ENCODE peak calls at places on chromosome 10, in nine cellular contexts. One of them, this sample, is unnamed.

GRCh38 chr10:88227342-88228018 is 355.6 kb downstream of the RNLS start:
- DNase-seq in epithelial cell of esophagus: no peak
- DNase-seq in left ventricle myocardium superior: peak; percentile 41
- DNase-seq in GM10248: no peak
- DNase-seq in WTC11: no peak
- DNase-seq in stimulated activated CD4-positive, alpha-beta T cell treated with anti-CD3 and anti-CD28 coated beads, Interleukin-2, amount 100 ng/mL, for 48 hours: no peak
- DNase-seq in activated CD4-positive, alpha-beta T cell treated with anti-CD3 and anti-CD28 coated beads, Interleukin-2, amount 50 U/mL, for 24 hours: no peak
- DNase-seq in CD8-positive, alpha-beta T cell: no peak
- DNase-seq in activated T-helper 1 cell treated with anti-CD3 and anti-CD28 coated beads, Interleukin-2, amount 50 U/mL, for 16 hours: no peak
- DNase-seq in this sample: no peak

GRCh38 chr10:93541402-93542357 is 24.8 kb upstream of the FFAR4 start:
- DNase-seq in epithelial cell of esophagus: peak; percentile 53
- DNase-seq in left ventricle myocardium superior: peak; percentile 57
- DNase-seq in GM10248: no peak
- DNase-seq in WTC11: peak; percentile 74
- DNase-seq in stimulated activated CD4-positive, alpha-beta T cell treated with anti-CD3 and anti-CD28 coated beads, Interleukin-2, amount 100 ng/mL, for 48 hours: peak; percentile 37
- DNase-seq in activated CD4-positive, alpha-beta T cell treated with anti-CD3 and anti-CD28 coated beads, Interleukin-2, amount 50 U/mL, for 24 hours: no peak
- DNase-seq in CD8-positive, alpha-beta T cell: no peak
- DNase-seq in activated T-helper 1 cell treated with anti-CD3 and anti-CD28 coated beads, Interleukin-2, amount 50 U/mL, for 16 hours: no peak
- DNase-seq in this sample: no peak

GRCh38 chr10:124025638-124026336 is 67.6 kb downstream of the CHST15 start:
- DNase-seq in epithelial cell of esophagus: no peak
- DNase-seq in left ventricle myocardium superior: peak; percentile 2
- DNase-seq in GM10248: no peak
- DNase-seq in WTC11: no peak
- DNase-seq in stimulated activated CD4-positive, alpha-beta T cell treated with anti-CD3 and anti-CD28 coated beads, Interleukin-2, amount 100 ng/mL, for 48 hours: no peak
- DNase-seq in activated CD4-positive, alpha-beta T cell treated with anti-CD3 and anti-CD28 coated beads, Interleukin-2, amount 50 U/mL, for 24 hours: no peak
- DNase-seq in CD8-positive, alpha-beta T cell: no peak
- DNase-seq in activated T-helper 1 cell treated with anti-CD3 and anti-CD28 coated beads, Interleukin-2, amount 50 U/mL, for 16 hours: no peak
- DNase-seq in this sample: peak; percentile 67

GRCh38 chr10:86344281-86344680 is 22.3 kb downstream of the GRID1 start:
- DNase-seq in epithelial cell of esophagus: no peak
- DNase-seq in left ventricle myocardium superior: no peak
- DNase-seq in GM10248: no peak
- DNase-seq in WTC11: no peak
- DNase-seq in stimulated activated CD4-positive, alpha-beta T cell treated with anti-CD3 and anti-CD28 coated beads, Interleukin-2, amount 100 ng/mL, for 48 hours: no peak
- DNase-seq in activated CD4-positive, alpha-beta T cell treated with anti-CD3 and anti-CD28 coated beads, Interleukin-2, amount 50 U/mL, for 24 hours: no peak
- DNase-seq in CD8-positive, alpha-beta T cell: no peak
- DNase-seq in activated T-helper 1 cell treated with anti-CD3 and anti-CD28 coated beads, Interleukin-2, amount 50 U/mL, for 16 hours: no peak
- DNase-seq in this sample: peak; percentile 56

GRCh38 chr10:50992356-50992866 is 81.9 kb upstream of the PRKG1 start:
- DNase-seq in epithelial cell of esophagus: no peak
- DNase-seq in left ventricle myocardium superior: peak; percentile 33
- DNase-seq in GM10248: no peak
- DNase-seq in WTC11: peak; percentile 20
- DNase-seq in stimulated activated CD4-positive, alpha-beta T cell treated with anti-CD3 and anti-CD28 coated beads, Interleukin-2, amount 100 ng/mL, for 48 hours: no peak
- DNase-seq in activated CD4-positive, alpha-beta T cell treated with anti-CD3 and anti-CD28 coated beads, Interleukin-2, amount 50 U/mL, for 24 hours: no peak
- DNase-seq in CD8-positive, alpha-beta T cell: no peak
- DNase-seq in activated T-helper 1 cell treated with anti-CD3 and anti-CD28 coated beads, Interleukin-2, amount 50 U/mL, for 16 hours: no peak
- DNase-seq in this sample: peak; percentile 56

GRCh38 chr10:132486539-132487121 is 51.0 kb upstream of the INPP5A start:
- DNase-seq in epithelial cell of esophagus: no peak
- DNase-seq in left ventricle myocardium superior: no peak
- DNase-seq in GM10248: no peak
- DNase-seq in WTC11: peak; percentile 18
- DNase-seq in stimulated activated CD4-positive, alpha-beta T cell treated with anti-CD3 and anti-CD28 coated beads, Interleukin-2, amount 100 ng/mL, for 48 hours: no peak
- DNase-seq in activated CD4-positive, alpha-beta T cell treated with anti-CD3 and anti-CD28 coated beads, Interleukin-2, amount 50 U/mL, for 24 hours: no peak
- DNase-seq in CD8-positive, alpha-beta T cell: no peak
- DNase-seq in activated T-helper 1 cell treated with anti-CD3 and anti-CD28 coated beads, Interleukin-2, amount 50 U/mL, for 16 hours: no peak
- DNase-seq in this sample: peak; percentile 61

GRCh38 chr10:11197854-11198253 is 180.2 kb downstream of the CELF2 start:
- DNase-seq in epithelial cell of esophagus: no peak
- DNase-seq in left ventricle myocardium superior: no peak
- DNase-seq in GM10248: no peak
- DNase-seq in WTC11: no peak
- DNase-seq in stimulated activated CD4-positive, alpha-beta T cell treated with anti-CD3 and anti-CD28 coated beads, Interleukin-2, amount 100 ng/mL, for 48 hours: no peak
- DNase-seq in activated CD4-positive, alpha-beta T cell treated with anti-CD3 and anti-CD28 coated beads, Interleukin-2, amount 50 U/mL, for 24 hours: no peak
- DNase-seq in CD8-positive, alpha-beta T cell: no peak
- DNase-seq in activated T-helper 1 cell treated with anti-CD3 and anti-CD28 coated beads, Interleukin-2, amount 50 U/mL, for 16 hours: no peak
- DNase-seq in this sample: no peak

GRCh38 chr10:43262902-43263466 is 3.9 kb downstream of the RASGEF1A start:
- DNase-seq in epithelial cell of esophagus: no peak
- DNase-seq in left ventricle myocardium superior: no peak
- DNase-seq in GM10248: peak; percentile 25
- DNase-seq in WTC11: peak; percentile 9
- DNase-seq in stimulated activated CD4-positive, alpha-beta T cell treated with anti-CD3 and anti-CD28 coated beads, Interleukin-2, amount 100 ng/mL, for 48 hours: no peak
- DNase-seq in activated CD4-positive, alpha-beta T cell treated with anti-CD3 and anti-CD28 coated beads, Interleukin-2, amount 50 U/mL, for 24 hours: no peak
- DNase-seq in CD8-positive, alpha-beta T cell: no peak
- DNase-seq in activated T-helper 1 cell treated with anti-CD3 and anti-CD28 coated beads, Interleukin-2, amount 50 U/mL, for 16 hours: no peak
- DNase-seq in this sample: no peak

GRCh38 chr10:61750943-61751471 is 88.3 kb downstream of the CABCOCO1 start:
- DNase-seq in epithelial cell of esophagus: peak; percentile 79
- DNase-seq in left ventricle myocardium superior: peak; percentile 67
- DNase-seq in GM10248: peak; percentile 53
- DNase-seq in WTC11: peak; percentile 79
- DNase-seq in stimulated activated CD4-positive, alpha-beta T cell treated with anti-CD3 and anti-CD28 coated beads, Interleukin-2, amount 100 ng/mL, for 48 hours: peak; percentile 66
- DNase-seq in activated CD4-positive, alpha-beta T cell treated with anti-CD3 and anti-CD28 coated beads, Interleukin-2, amount 50 U/mL, for 24 hours: peak; percentile 27
- DNase-seq in CD8-positive, alpha-beta T cell: peak; percentile 64
- DNase-seq in activated T-helper 1 cell treated with anti-CD3 and anti-CD28 coated beads, Interleukin-2, amount 50 U/mL, for 16 hours: peak; percentile 38
- DNase-seq in this sample: peak; percentile 86

GRCh38 chr10:125340871-125341270 is 180.5 kb upstream of the CTBP2 start:
- DNase-seq in epithelial cell of esophagus: peak; percentile 41
- DNase-seq in left ventricle myocardium superior: no peak
- DNase-seq in GM10248: no peak
- DNase-seq in WTC11: no peak
- DNase-seq in stimulated activated CD4-positive, alpha-beta T cell treated with anti-CD3 and anti-CD28 coated beads, Interleukin-2, amount 100 ng/mL, for 48 hours: no peak
- DNase-seq in activated CD4-positive, alpha-beta T cell treated with anti-CD3 and anti-CD28 coated beads, Interleukin-2, amount 50 U/mL, for 24 hours: no peak
- DNase-seq in CD8-positive, alpha-beta T cell: no peak
- DNase-seq in activated T-helper 1 cell treated with anti-CD3 and anti-CD28 coated beads, Interleukin-2, amount 50 U/mL, for 16 hours: no peak
- DNase-seq in this sample: no peak

GRCh38 chr10:125149278-125150047 is 10.9 kb downstream of the CTBP2 start:
- DNase-seq in epithelial cell of esophagus: peak; percentile 88
- DNase-seq in left ventricle myocardium superior: peak; percentile 62
- DNase-seq in GM10248: no peak
- DNase-seq in WTC11: no peak
- DNase-seq in stimulated activated CD4-positive, alpha-beta T cell treated with anti-CD3 and anti-CD28 coated beads, Interleukin-2, amount 100 ng/mL, for 48 hours: no peak
- DNase-seq in activated CD4-positive, alpha-beta T cell treated with anti-CD3 and anti-CD28 coated beads, Interleukin-2, amount 50 U/mL, for 24 hours: no peak
- DNase-seq in CD8-positive, alpha-beta T cell: no peak
- DNase-seq in activated T-helper 1 cell treated with anti-CD3 and anti-CD28 coated beads, Interleukin-2, amount 50 U/mL, for 16 hours: no peak
- DNase-seq in this sample: no peak

GRCh38 chr10:18158698-18159342 is 18.6 kb downstream of the CACNB2 start:
- DNase-seq in epithelial cell of esophagus: no peak
- DNase-seq in left ventricle myocardium superior: no peak
- DNase-seq in GM10248: no peak
- DNase-seq in WTC11: no peak
- DNase-seq in stimulated activated CD4-positive, alpha-beta T cell treated with anti-CD3 and anti-CD28 coated beads, Interleukin-2, amount 100 ng/mL, for 48 hours: no peak
- DNase-seq in activated CD4-positive, alpha-beta T cell treated with anti-CD3 and anti-CD28 coated beads, Interleukin-2, amount 50 U/mL, for 24 hours: no peak
- DNase-seq in CD8-positive, alpha-beta T cell: no peak
- DNase-seq in activated T-helper 1 cell treated with anti-CD3 and anti-CD28 coated beads, Interleukin-2, amount 50 U/mL, for 16 hours: no peak
- DNase-seq in this sample: no peak

GRCh38 chr10:76205361-76205760 is 773.9 kb downstream of the LRMDA start:
- DNase-seq in epithelial cell of esophagus: peak; percentile 12
- DNase-seq in left ventricle myocardium superior: no peak
- DNase-seq in GM10248: no peak
- DNase-seq in WTC11: no peak
- DNase-seq in stimulated activated CD4-positive, alpha-beta T cell treated with anti-CD3 and anti-CD28 coated beads, Interleukin-2, amount 100 ng/mL, for 48 hours: no peak
- DNase-seq in activated CD4-positive, alpha-beta T cell treated with anti-CD3 and anti-CD28 coated beads, Interleukin-2, amount 50 U/mL, for 24 hours: no peak
- DNase-seq in CD8-positive, alpha-beta T cell: no peak
- DNase-seq in activated T-helper 1 cell treated with anti-CD3 and anti-CD28 coated beads, Interleukin-2, amount 50 U/mL, for 16 hours: no peak
- DNase-seq in this sample: no peak

GRCh38 chr10:4867520-4868356 is 41.7 kb downstream of the AKR1E2 start:
- DNase-seq in epithelial cell of esophagus: no peak
- DNase-seq in left ventricle myocardium superior: no peak
- DNase-seq in GM10248: no peak
- DNase-seq in WTC11: no peak
- DNase-seq in stimulated activated CD4-positive, alpha-beta T cell treated with anti-CD3 and anti-CD28 coated beads, Interleukin-2, amount 100 ng/mL, for 48 hours: no peak
- DNase-seq in activated CD4-positive, alpha-beta T cell treated with anti-CD3 and anti-CD28 coated beads, Interleukin-2, amount 50 U/mL, for 24 hours: no peak
- DNase-seq in CD8-positive, alpha-beta T cell: no peak
- DNase-seq in activated T-helper 1 cell treated with anti-CD3 and anti-CD28 coated beads, Interleukin-2, amount 50 U/mL, for 16 hours: no peak
- DNase-seq in this sample: no peak

GRCh38 chr10:102657984-102658724 is 13.9 kb downstream of the TRIM8 start:
- DNase-seq in epithelial cell of esophagus: peak; percentile 33
- DNase-seq in left ventricle myocardium superior: peak; percentile 45
- DNase-seq in GM10248: no peak
- DNase-seq in WTC11: no peak
- DNase-seq in stimulated activated CD4-positive, alpha-beta T cell treated with anti-CD3 and anti-CD28 coated beads, Interleukin-2, amount 100 ng/mL, for 48 hours: no peak
- DNase-seq in activated CD4-positive, alpha-beta T cell treated with anti-CD3 and anti-CD28 coated beads, Interleukin-2, amount 50 U/mL, for 24 hours: no peak
- DNase-seq in CD8-positive, alpha-beta T cell: no peak
- DNase-seq in activated T-helper 1 cell treated with anti-CD3 and anti-CD28 coated beads, Interleukin-2, amount 50 U/mL, for 16 hours: no peak
- DNase-seq in this sample: peak; percentile 76

GRCh38 chr10:72311667-72312066 is 37.9 kb downstream of the DDIT4 start:
- DNase-seq in epithelial cell of esophagus: no peak
- DNase-seq in left ventricle myocardium superior: no peak
- DNase-seq in GM10248: no peak
- DNase-seq in WTC11: no peak
- DNase-seq in stimulated activated CD4-positive, alpha-beta T cell treated with anti-CD3 and anti-CD28 coated beads, Interleukin-2, amount 100 ng/mL, for 48 hours: no peak
- DNase-seq in activated CD4-positive, alpha-beta T cell treated with anti-CD3 and anti-CD28 coated beads, Interleukin-2, amount 50 U/mL, for 24 hours: no peak
- DNase-seq in CD8-positive, alpha-beta T cell: no peak
- DNase-seq in activated T-helper 1 cell treated with anti-CD3 and anti-CD28 coated beads, Interleukin-2, amount 50 U/mL, for 16 hours: no peak
- DNase-seq in this sample: peak; percentile 58

GRCh38 chr10:102729090-102730026 is 14.4 kb upstream of the WBP1L start:
- DNase-seq in epithelial cell of esophagus: peak; percentile 75
- DNase-seq in left ventricle myocardium superior: peak; percentile 93
- DNase-seq in GM10248: peak; percentile 77
- DNase-seq in WTC11: peak; percentile 94
- DNase-seq in stimulated activated CD4-positive, alpha-beta T cell treated with anti-CD3 and anti-CD28 coated beads, Interleukin-2, amount 100 ng/mL, for 48 hours: peak; percentile 51
- DNase-seq in activated CD4-positive, alpha-beta T cell treated with anti-CD3 and anti-CD28 coated beads, Interleukin-2, amount 50 U/mL, for 24 hours: peak; percentile 28
- DNase-seq in CD8-positive, alpha-beta T cell: peak; percentile 40
- DNase-seq in activated T-helper 1 cell treated with anti-CD3 and anti-CD28 coated beads, Interleukin-2, amount 50 U/mL, for 16 hours: peak; percentile 15
- DNase-seq in this sample: peak; percentile 93

GRCh38 chr10:76352300-76352699 is 920.9 kb downstream of the LRMDA start:
- DNase-seq in epithelial cell of esophagus: peak; percentile 94
- DNase-seq in left ventricle myocardium superior: no peak
- DNase-seq in GM10248: no peak
- DNase-seq in WTC11: no peak
- DNase-seq in stimulated activated CD4-positive, alpha-beta T cell treated with anti-CD3 and anti-CD28 coated beads, Interleukin-2, amount 100 ng/mL, for 48 hours: no peak
- DNase-seq in activated CD4-positive, alpha-beta T cell treated with anti-CD3 and anti-CD28 coated beads, Interleukin-2, amount 50 U/mL, for 24 hours: no peak
- DNase-seq in CD8-positive, alpha-beta T cell: no peak
- DNase-seq in activated T-helper 1 cell treated with anti-CD3 and anti-CD28 coated beads, Interleukin-2, amount 50 U/mL, for 16 hours: no peak
- DNase-seq in this sample: no peak

GRCh38 chr10:57593983-57594573 is 673.6 kb downstream of the IPMK start:
- DNase-seq in epithelial cell of esophagus: no peak
- DNase-seq in left ventricle myocardium superior: no peak
- DNase-seq in GM10248: no peak
- DNase-seq in WTC11: no peak
- DNase-seq in stimulated activated CD4-positive, alpha-beta T cell treated with anti-CD3 and anti-CD28 coated beads, Interleukin-2, amount 100 ng/mL, for 48 hours: no peak
- DNase-seq in activated CD4-positive, alpha-beta T cell treated with anti-CD3 and anti-CD28 coated beads, Interleukin-2, amount 50 U/mL, for 24 hours: no peak
- DNase-seq in CD8-positive, alpha-beta T cell: no peak
- DNase-seq in activated T-helper 1 cell treated with anti-CD3 and anti-CD28 coated beads, Interleukin-2, amount 50 U/mL, for 16 hours: no peak
- DNase-seq in this sample: no peak

GRCh38 chr10:122051609-122052385 is 62.8 kb downstream of the TACC2 start:
- DNase-seq in epithelial cell of esophagus: peak; percentile 83
- DNase-seq in left ventricle myocardium superior: peak; percentile 58
- DNase-seq in GM10248: no peak
- DNase-seq in WTC11: peak; percentile 69
- DNase-seq in stimulated activated CD4-positive, alpha-beta T cell treated with anti-CD3 and anti-CD28 coated beads, Interleukin-2, amount 100 ng/mL, for 48 hours: no peak
- DNase-seq in activated CD4-positive, alpha-beta T cell treated with anti-CD3 and anti-CD28 coated beads, Interleukin-2, amount 50 U/mL, for 24 hours: no peak
- DNase-seq in CD8-positive, alpha-beta T cell: no peak
- DNase-seq in activated T-helper 1 cell treated with anti-CD3 and anti-CD28 coated beads, Interleukin-2, amount 50 U/mL, for 16 hours: no peak
- DNase-seq in this sample: peak; percentile 14

GRCh38 chr10:44383749-44384600 is 922 bp downstream of the CXCL12 start:
- DNase-seq in epithelial cell of esophagus: no peak
- DNase-seq in left ventricle myocardium superior: peak; percentile 72
- DNase-seq in GM10248: no peak
- DNase-seq in WTC11: no peak
- DNase-seq in stimulated activated CD4-positive, alpha-beta T cell treated with anti-CD3 and anti-CD28 coated beads, Interleukin-2, amount 100 ng/mL, for 48 hours: no peak
- DNase-seq in activated CD4-positive, alpha-beta T cell treated with anti-CD3 and anti-CD28 coated beads, Interleukin-2, amount 50 U/mL, for 24 hours: no peak
- DNase-seq in CD8-positive, alpha-beta T cell: no peak
- DNase-seq in activated T-helper 1 cell treated with anti-CD3 and anti-CD28 coated beads, Interleukin-2, amount 50 U/mL, for 16 hours: no peak
- DNase-seq in this sample: peak; percentile 76

This sample was measured in spleen.